ENCODE peak calls at places on chromosomes 3 and 15, in five cellular contexts. Q is Daoy; F is mammary epithelial cell; Z is nucleus accumbens; O is stimulated activated CD8-positive, alpha-beta memory T cell treated with anti-CD3 and anti-CD28 coated beads, Interleukin-15, amount 100 ng/mL, for 1 hour. Y is an unnamed sample.

GRCh38 chr15:38514601-38515000 is 50.0 kb downstream of the RASGRP1 start:
- DNase-seq in Q (peak), F (no peak), Z (no peak), O (no peak), Y (no peak)

GRCh38 chr15:94815110-94815726 is 583.9 kb downstream of the MCTP2 start:
- DNase-seq in Q (no peak), F (no peak), Z (no peak), O (no peak), Y (no peak)

GRCh38 chr3:189144645-189145044 is 27.1 kb upstream of the TPRG1 start:
- DNase-seq in Q (peak), F (peak), Z (no peak), O (no peak), Y (no peak)

GRCh38 chr15:78625621-78626280 is 5.0 kb upstream of the CHRNA3 start:
- DNase-seq in Q (no peak), F (no peak), Z (no peak), O (no peak), Y (no peak)

GRCh38 chr3:37223084-37223975 is 48.9 kb upstream of the LRRFIP2 start:
- DNase-seq in Q (no peak), F (peak), Z (no peak), O (no peak), Y (no peak)

GRCh38 chr15:67127925-67128324 is 62.5 kb downstream of the SMAD3 start:
- DNase-seq in Q (peak), F (peak), Z (no peak), O (no peak), Y (peak)

GRCh38 chr3:79184226-79184625 is 583.6 kb downstream of the ROBO1 start:
- DNase-seq in Q (no peak), F (no peak), Z (no peak), O (no peak), Y (no peak)

GRCh38 chr15:72183781-72184164 is 13.8 kb downstream of the GRAMD2A start:
- DNase-seq in Q (no peak), F (no peak), Z (no peak), O (no peak), Y (no peak)

GRCh38 chr3:36114353-36114752 is 266.0 kb upstream of the STAC start:
- DNase-seq in Q (no peak), F (no peak), Z (no peak), O (no peak), Y (no peak)

GRCh38 chr15:78737187-78737820 is 74.0 kb downstream of the ADAMTS7 start:
- DNase-seq in Q (no peak), F (no peak), Z (no peak), O (no peak), Y (no peak)

GRCh38 chr3:115418583-115418982 is 204.7 kb upstream of the GAP43 start:
- DNase-seq in Q (no peak), F (no peak), Z (no peak), O (no peak), Y (no peak)

GRCh38 chr15:39462691-39463090 is 118.2 kb upstream of the THBS1 start:
- DNase-seq in Q (peak), F (peak), Z (no peak), O (no peak), Y (peak)

GRCh38 chr3:15319575-15319974 is 12.8 kb downstream of the SH3BP5 start:
- DNase-seq in Q (peak), F (peak), Z (no peak), O (no peak), Y (no peak)

GRCh38 chr15:100515758-100516157 is 13.0 kb downstream of the CERS3 start:
- DNase-seq in Q (peak), F (no peak), Z (no peak), O (no peak), Y (no peak)

GRCh38 chr15:23038741-23039150 is 623 bp downstream of the TUBGCP5 start:
- DNase-seq in Q (peak), F (peak), Z (no peak), O (no peak), Y (peak)

GRCh38 chr15:40340740-40341400 is at the start of gene CCDC9B:
- DNase-seq in Q (peak), F (peak), Z (peak), O (no peak), Y (no peak)

GRCh38 chr3:11145888-11146287 is 8.4 kb upstream of the HRH1 start:
- DNase-seq in Q (peak), F (peak), Z (no peak), O (no peak), Y (peak)

GRCh38 chr3:21551019-21551418 is 200.0 kb downstream of the ZNF385D start:
- DNase-seq in Q (no peak), F (no peak), Z (no peak), O (no peak), Y (peak)

GRCh38 chr3:44992555-44993470 is 16.8 kb downstream of the EXOSC7 start:
- DNase-seq in Q (peak), F (peak), Z (no peak), O (no peak), Y (no peak)

GRCh38 chr3:126507886-126508285 is 9.7 kb downstream of the UROC1 start:
- DNase-seq in Q (no peak), F (no peak), Z (no peak), O (no peak), Y (no peak)

GRCh38 chr3:12768579-12769527 is 9.8 kb upstream of the TMEM40 start:
- DNase-seq in Q (no peak), F (no peak), Z (no peak), O (no peak), Y (no peak)

GRCh38 chr3:188057124-188057523 is 96.8 kb upstream of the LPP start:
- DNase-seq in Q (no peak), F (no peak), Z (no peak), O (no peak), Y (no peak)

GRCh38 chr3:128804017-128804816 is 75.2 kb upstream of the ACAD9 start:
- DNase-seq in Q (peak), F (no peak), Z (no peak), O (no peak), Y (no peak)

GRCh38 chr3:183377307-183377959 is 51.0 kb downstream of the MCF2L2 start:
- DNase-seq in Q (peak), F (peak), Z (no peak), O (no peak), Y (no peak)